ENCODE peak calls at places on chromosomes 7 and 10, in eight cellular contexts. W is GM04504; K is activated gamma-delta T cell treated with anti-CD3 and anti-CD28 coated beads, Interleukin-2, amount 50 U/mL, for 16 hours; C is stimulated activated CD4-positive, alpha-beta T cell treated with anti-CD3 and anti-CD28 coated beads, Interleukin-2, amount 100 ng/mL, for 48 hours; H is CD4-positive, alpha-beta T cell; J is mesothelial cell of epicardium; V is Peyer's patch; N is amniotic stem cell. B is an unnamed sample.

GRCh38 chr7:155836216-155837125 is 24.2 kb upstream of the SHH start:
- DNase-seq in W (no peak), C (no peak), K (no peak), J (no peak), H (no peak), V (peak), N (no peak), B (no peak)

GRCh38 chr7:6708304-6708703 is 1.6 kb upstream of the ZNF12 start:
- DNase-seq in H (no peak), V (no peak), N (no peak), J (no peak), K (no peak), W (no peak), C (no peak), B (no peak)

GRCh38 chr10:49758249-49758930 is 3.7 kb downstream of the OGDHL start:
- DNase-seq in W (no peak), N (no peak), V (no peak), C (no peak), H (no peak), K (no peak), J (no peak), B (no peak)

GRCh38 chr7:407706-408539 is 111.7 kb downstream of the PDGFA start:
- DNase-seq in C (no peak), V (no peak), J (no peak), N (no peak), H (no peak), K (no peak), W (no peak), B (no peak)

GRCh38 chr10:94279835-94280709 is 82.7 kb downstream of the NOC3L start:
- DNase-seq in H (peak), N (no peak), W (peak), J (peak), K (peak), V (peak), C (peak), B (peak)

GRCh38 chr7:131103997-131104396 is 223.7 kb upstream of the MKLN1 start:
- DNase-seq in N (no peak), V (no peak), K (no peak), J (no peak), W (peak), C (no peak), H (no peak), B (peak)

GRCh38 chr7:155316427-155317113 is 18.9 kb downstream of the INSIG1 start:
- DNase-seq in K (no peak), N (no peak), V (no peak), C (no peak), W (no peak), J (no peak), H (no peak), B (no peak)

GRCh38 chr7:71687831-71688599 is 556.1 kb downstream of the GALNT17 start:
- DNase-seq in W (no peak), N (no peak), K (no peak), C (no peak), H (no peak), J (no peak), V (no peak), B (no peak)

GRCh38 chr7:138564365-138564764 is 104.3 kb downstream of the TRIM24 start:
- DNase-seq in W (no peak), V (no peak), C (no peak), K (no peak), H (no peak), J (no peak), N (no peak), B (no peak)